ENCODE peak calls at places on chromosome 4, in eight cellular contexts. One of them, this sample, is unnamed.

GRCh38 chr4:56823933-56824600 is 2.6 kb upstream of the SPINK2 start:
- DNase-seq in CD8-positive, alpha-beta T cell: no peak
- DNase-seq in GM19239: no peak
- DNase-seq in NCI-H1105: no peak
- DNase-seq in NCI-H510A: no peak
- DNase-seq in SJCRH30: no peak
- DNase-seq in astrocyte of the spinal cord: no peak
- DNase-seq in B cell: no peak
- DNase-seq in this sample: no peak

GRCh38 chr4:101349346-101350064 is 2.2 kb upstream of the PPP3CA start:
- DNase-seq in CD8-positive, alpha-beta T cell: no peak
- DNase-seq in GM19239: no peak
- DNase-seq in NCI-H1105: peak; percentile 34
- DNase-seq in NCI-H510A: no peak
- DNase-seq in SJCRH30: peak; percentile 29
- DNase-seq in astrocyte of the spinal cord: no peak
- DNase-seq in B cell: no peak
- DNase-seq in this sample: no peak

GRCh38 chr4:7787681-7788141 is 151.9 kb downstream of the AFAP1 start:
- DNase-seq in CD8-positive, alpha-beta T cell: no peak
- DNase-seq in GM19239: no peak
- DNase-seq in NCI-H1105: no peak
- DNase-seq in NCI-H510A: no peak
- DNase-seq in SJCRH30: no peak
- DNase-seq in astrocyte of the spinal cord: no peak
- DNase-seq in B cell: no peak
- DNase-seq in this sample: no peak

GRCh38 chr4:115110191-115111166 is 2.9 kb downstream of the NDST4 start:
- DNase-seq in CD8-positive, alpha-beta T cell: no peak
- DNase-seq in GM19239: no peak
- DNase-seq in NCI-H1105: peak; percentile 61
- DNase-seq in NCI-H510A: peak; percentile 19
- DNase-seq in SJCRH30: peak; percentile 95
- DNase-seq in astrocyte of the spinal cord: peak; percentile 20
- DNase-seq in B cell: no peak
- DNase-seq in this sample: peak; percentile 81

GRCh38 chr4:64777286-64777685 is 368.0 kb upstream of the TECRL start:
- DNase-seq in CD8-positive, alpha-beta T cell: no peak
- DNase-seq in GM19239: no peak
- DNase-seq in NCI-H1105: no peak
- DNase-seq in NCI-H510A: no peak
- DNase-seq in SJCRH30: peak; percentile 53
- DNase-seq in astrocyte of the spinal cord: peak; percentile 70
- DNase-seq in B cell: no peak
- DNase-seq in this sample: no peak

GRCh38 chr4:7655549-7656243 is 221.0 kb upstream of the PSAPL1 start:
- DNase-seq in CD8-positive, alpha-beta T cell: no peak
- DNase-seq in GM19239: no peak
- DNase-seq in NCI-H1105: no peak
- DNase-seq in NCI-H510A: no peak
- DNase-seq in SJCRH30: no peak
- DNase-seq in astrocyte of the spinal cord: peak; percentile 57
- DNase-seq in B cell: no peak
- DNase-seq in this sample: no peak

GRCh38 chr4:151167561-151167960 is 68.1 kb downstream of the RPS3A start:
- DNase-seq in CD8-positive, alpha-beta T cell: no peak
- DNase-seq in GM19239: no peak
- DNase-seq in NCI-H1105: no peak
- DNase-seq in NCI-H510A: no peak
- DNase-seq in SJCRH30: no peak
- DNase-seq in astrocyte of the spinal cord: no peak
- DNase-seq in B cell: no peak
- DNase-seq in this sample: no peak

GRCh38 chr4:102007959-102008425 is 217.5 kb downstream of the BANK1 start:
- DNase-seq in CD8-positive, alpha-beta T cell: no peak
- DNase-seq in GM19239: no peak
- DNase-seq in NCI-H1105: no peak
- DNase-seq in NCI-H510A: no peak
- DNase-seq in SJCRH30: no peak
- DNase-seq in astrocyte of the spinal cord: no peak
- DNase-seq in B cell: no peak
- DNase-seq in this sample: no peak

This sample was measured in SHP77 treated with DMSO at 0.1 percent for 48 hours.